ENCODE peak calls at places on chromosome 7, in eight cellular contexts. G is upper lobe of right lung; H is lung; X is naive thymus-derived CD4-positive, alpha-beta T cell; F is heart right ventricle; L is stomach; O is HCT116; A is left lung. M is an unnamed sample.

GRCh38 chr7:114409750-114410149 is 4.9 kb upstream of the FOXP2 start:
- DNase-seq in G (no peak), L (no peak), O (no peak), A (no peak), X (no peak), F (no peak), H (no peak), M (no peak)

GRCh38 chr7:115235075-115235474 is 313.2 kb downstream of the MDFIC start:
- DNase-seq in F (no peak), A (no peak), H (no peak), G (no peak), X (no peak), O (no peak), L (no peak), M (no peak)

GRCh38 chr7:149496642-149497391 is 792 bp downstream of the ZNF746 start:
- DNase-seq in A (peak; percentile 90), F (peak; percentile 59), H (peak; percentile 48), G (peak; percentile 85), O (no peak), X (peak; percentile 37), L (peak; percentile 43), M (peak; percentile 71)

GRCh38 chr7:126760914-126761577 is 491.7 kb downstream of the GRM8 start:
- DNase-seq in G (no peak), O (no peak), L (no peak), A (peak; percentile 4), X (no peak), F (no peak), H (no peak), M (no peak)

GRCh38 chr7:30612658-30613265 is 18.1 kb downstream of the GARS1 start:
- DNase-seq in F (no peak), A (no peak), X (no peak), L (no peak), G (no peak), O (no peak), H (no peak), M (no peak)

GRCh38 chr7:50610521-50611277 is 45.5 kb upstream of the DDC start:
- DNase-seq in L (no peak), X (no peak), G (no peak), F (no peak), A (no peak), O (no peak), H (no peak), M (no peak)

GRCh38 chr7:32941181-32941995 is 15.9 kb upstream of the FKBP9 start:
- DNase-seq in F (no peak), O (no peak), G (no peak), X (no peak), A (no peak), L (no peak), H (no peak), M (no peak)

GRCh38 chr7:27677912-27678612 is 15.4 kb upstream of the HIBADH start:
- DNase-seq in O (peak; percentile 87), G (no peak), F (no peak), X (no peak), L (no peak), A (no peak), H (no peak), M (no peak)

GRCh38 chr7:44182827-44183226 is 6.4 kb downstream of the GCK start:
- DNase-seq in G (no peak), L (no peak), H (no peak), X (no peak), F (no peak), A (no peak), O (no peak), M (no peak)

GRCh38 chr7:134854816-134855215 is 75.4 kb downstream of the CALD1 start:
- DNase-seq in O (no peak), F (no peak), X (no peak), L (no peak), A (no peak), G (no peak), H (no peak), M (no peak)

GRCh38 chr7:13106513-13106912 is 419.1 kb downstream of the ARL4A start:
- DNase-seq in X (no peak), O (no peak), F (no peak), H (no peak), A (no peak), G (no peak), L (no peak), M (no peak)
- H3K4me1 ChIP-seq in X (no peaks in the 10 kb centered on the region), O (peaks cover 6% of the 10 kb centered on the region), F (no peaks in the 10 kb centered on the region), H (no peaks in the 10 kb centered on the region), A (no peaks in the 10 kb centered on the region), G (no peaks in the 10 kb centered on the region), L (peaks cover 4% of the 10 kb centered on the region), M (no peaks in the 10 kb centered on the region)

GRCh38 chr7:88462799-88463198 is 156.1 kb upstream of the STEAP4 start:
- DNase-seq in O (no peak), L (no peak), X (no peak), F (no peak), A (no peak), H (no peak), G (no peak), M (no peak)

GRCh38 chr7:88465586-88465985 is 158.9 kb upstream of the STEAP4 start:
- DNase-seq in L (no peak), O (no peak), H (no peak), F (no peak), X (no peak), A (no peak), G (no peak), M (no peak)
- H3K4me3 ChIP-seq in L (no peak overlapping the region), O (no peak overlapping the region), H (no peak overlapping the region), F (no peak overlapping the region), X (no peak overlapping the region), A (no peak overlapping the region), G (no peak overlapping the region), M (no peak overlapping the region)

GRCh38 chr7:158475679-158476052 is 112.0 kb downstream of the PTPRN2 start:
- DNase-seq in H (no peak), F (no peak), L (no peak), X (no peak), O (no peak), A (no peak), G (no peak), M (no peak)
- H3K9me3 ChIP-seq in H (no peaks in the 10 kb centered on the region), F (no peaks in the 10 kb centered on the region), L (no peaks in the 10 kb centered on the region), X (no peaks in the 10 kb centered on the region), O (no peaks in the 10 kb centered on the region), A (no peaks in the 10 kb centered on the region), G (no peaks in the 10 kb centered on the region), M (peaks cover 6% of the 10 kb centered on the region)

DNA sequence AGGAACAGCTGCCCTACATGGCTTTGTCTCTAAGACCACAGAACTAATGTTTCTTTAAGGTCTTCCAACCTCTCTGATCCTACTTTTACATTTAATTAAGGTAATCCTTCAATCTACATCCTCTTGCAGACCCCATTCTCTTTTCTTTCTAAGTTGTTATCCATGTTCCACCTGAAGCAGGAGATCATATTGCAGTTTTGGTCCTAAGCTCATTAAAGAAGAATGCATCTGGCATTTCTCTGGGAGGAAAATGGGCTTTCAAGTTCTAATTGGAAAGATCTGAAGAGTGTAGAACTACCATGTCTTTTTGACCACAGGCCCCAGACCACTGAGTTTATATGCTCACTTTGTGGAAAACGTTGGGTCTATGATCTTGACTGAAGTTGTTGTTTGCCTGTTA is 111.2 kb downstream of the SEM1 start:
- DNase-seq in L (no peak), G (no peak), H (no peak), O (no peak), F (no peak), X (no peak), A (no peak), M (no peak)
- H3K4me1 ChIP-seq in L (peaks cover 14% of the 10 kb centered on the region), G (no peaks in the 10 kb centered on the region), H (no peaks in the 10 kb centered on the region), O (no peaks in the 10 kb centered on the region), F (no peaks in the 10 kb centered on the region), X (no peaks in the 10 kb centered on the region), A (no peaks in the 10 kb centered on the region), M (no peaks in the 10 kb centered on the region)

GRCh38 chr7:101363196-101363733 is 590 bp downstream of the COL26A1 start:
- DNase-seq in X (no peak), O (no peak), L (no peak), H (no peak), A (no peak), G (no peak), F (no peak), M (peak; percentile 74)

GRCh38 chr7:101362334-101363195 is at the start of gene COL26A1:
- DNase-seq in O (no peak), A (peak; percentile 79), L (peak; percentile 53), H (no peak), F (peak; percentile 10), G (peak; percentile 69), X (peak; percentile 14), M (peak; percentile 83)

GRCh38 chr7:101367676-101368075 is 5.0 kb downstream of the COL26A1 start:
- DNase-seq in H (no peak), O (no peak), A (no peak), F (no peak), L (no peak), X (no peak), G (no peak), M (no peak)

GRCh38 chr7:101365956-101366355 is 3.3 kb downstream of the COL26A1 start:
- DNase-seq in A (no peak), F (no peak), X (no peak), O (no peak), L (no peak), H (no peak), G (no peak), M (no peak)

DNA sequence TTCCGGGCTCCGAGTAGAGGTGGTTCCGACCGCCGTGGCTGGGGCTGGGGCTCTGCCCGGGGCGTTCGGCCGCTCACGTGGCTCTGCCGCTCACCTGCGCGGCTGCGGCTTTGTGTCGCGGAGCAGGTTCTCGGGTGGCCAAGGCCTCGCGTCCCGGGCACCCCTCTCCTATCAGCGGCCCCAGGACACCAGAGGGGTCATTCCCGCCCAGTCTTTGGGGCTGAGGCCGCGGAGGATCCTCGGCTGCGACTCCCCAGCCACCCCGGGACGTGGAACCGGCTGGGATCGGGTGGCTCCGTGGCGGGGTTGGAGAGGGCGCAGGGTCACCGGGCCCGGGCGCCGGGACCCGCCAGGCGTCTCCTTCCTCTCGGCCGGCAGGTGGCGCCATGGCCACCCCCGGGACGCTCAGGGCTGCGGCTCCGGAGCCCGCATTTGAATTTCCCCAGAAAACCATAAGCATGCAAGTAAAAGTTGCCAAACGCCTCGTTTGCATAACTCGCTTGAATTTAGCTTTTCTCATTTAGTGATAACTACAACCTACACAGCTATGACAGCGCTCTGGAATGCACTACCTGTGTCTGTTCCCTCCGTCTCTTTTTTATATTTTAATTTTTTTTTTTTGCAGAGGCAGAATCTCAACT is 1.2 kb downstream of the COL26A1 start:
- DNase-seq in H (peak; percentile 60), F (peak; percentile 31), L (peak; percentile 68), A (peak; percentile 88), O (peak; percentile 15), X (peak; percentile 70), G (peak; percentile 83), M (peak; percentile 89)
- H3K4me3 ChIP-seq in H (no peak overlapping the region), F (peak overlapping the region; percentile 60), L (peak overlapping the region; percentile 53), A (peak overlapping the region; percentile 23), O (peak overlapping the region; percentile 37), X (peak overlapping the region; percentile 63), G (peak overlapping the region; percentile 50), M (peak overlapping the region; percentile 27)

DNA sequence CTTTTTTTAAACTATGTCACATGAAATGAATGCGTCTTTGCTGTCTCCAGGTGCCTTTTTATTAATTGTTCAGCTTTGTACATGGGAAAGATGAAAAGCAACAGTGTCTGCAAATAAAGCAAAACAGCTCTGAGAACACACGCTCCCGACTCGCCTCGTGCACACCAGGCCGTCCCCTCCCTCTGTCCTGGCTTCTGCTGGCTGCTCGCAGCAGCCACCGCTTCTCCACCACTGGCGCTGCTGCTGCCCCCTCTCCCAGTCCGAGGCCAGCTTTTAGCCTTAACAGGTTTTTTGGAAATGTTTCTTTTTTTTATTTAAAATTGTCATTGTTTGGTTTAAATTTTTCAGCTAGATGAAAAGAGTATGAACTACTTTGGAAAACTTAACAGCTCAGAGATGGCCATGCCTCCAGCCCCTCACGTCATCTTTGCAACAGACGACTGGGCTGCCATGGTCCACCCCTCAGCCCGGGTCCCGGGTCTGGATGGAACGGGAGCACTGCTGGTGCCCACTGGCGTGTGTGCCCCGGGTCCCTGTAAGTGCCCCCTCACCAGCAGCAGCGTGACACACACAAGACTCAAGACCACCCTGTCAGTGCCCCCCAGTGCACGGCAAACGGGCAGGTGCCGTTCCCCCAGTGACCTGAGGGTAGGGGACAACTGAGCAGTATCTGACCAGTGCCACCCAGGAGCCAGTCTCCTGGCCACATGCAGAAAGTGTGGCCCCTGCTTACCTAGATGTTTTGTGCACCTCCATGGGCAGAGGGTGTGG is 415.6 kb upstream of the FOXK1 start:
- DNase-seq in F (no peak), A (no peak), O (no peak), H (no peak), X (no peak), L (no peak), G (no peak), M (no peak)
- H3K9me3 ChIP-seq in F (no peaks in the 10 kb centered on the region), A (no peaks in the 10 kb centered on the region), O (no peaks in the 10 kb centered on the region), H (no peaks in the 10 kb centered on the region), X (no peaks in the 10 kb centered on the region), L (no peaks in the 10 kb centered on the region), G (no peaks in the 10 kb centered on the region), M (no peaks in the 10 kb centered on the region)

M was measured in aorta.